ENCODE peak calls at places on chromosomes 7 and 10, in nine cellular contexts. X is K562, R is H1, C is neural progenitor cell, K is hepatocyte, I is PC-9, W is astrocyte, V is endothelial cell of umbilical vein, Q is GM23248. E is an unnamed sample.

GRCh38 chr10:24844742-24845141 is 107.7 kb downstream of the PRTFDC1 start:
- DNase-seq in X (no peak), R (no peak), C (no peak), K (no peak), I (no peak), W (no peak), V (no peak), Q (no peak), E (no peak)

GRCh38 chr7:94303736-94304135 is 91.0 kb upstream of the COL1A2 start:
- DNase-seq in X (peak), R (no peak), C (no peak), K (peak), I (no peak), W (peak), V (peak), Q (peak), E (peak)

GRCh38 chr10:118958984-118959916 is 70.3 kb upstream of the NANOS1 start:
- DNase-seq in X (peak), R (peak), C (no peak), K (peak), I (peak), W (peak), V (no peak), Q (peak), E (peak)

GRCh38 chr10:104252349-104252748 is 2.3 kb upstream of the GSTO1 start:
- DNase-seq in X (peak), R (no peak), C (no peak), K (peak), I (no peak), W (no peak), V (no peak), Q (no peak), E (no peak)

GRCh38 chr7:150992833-150993302 is 2.1 kb downstream of the NOS3 start:
- DNase-seq in X (peak), R (peak), C (peak), K (peak), I (no peak), W (no peak), V (peak), Q (peak), E (peak)

GRCh38 chr10:10977978-10978377 is 39.7 kb upstream of the CELF2 start:
- DNase-seq in X (no peak), R (no peak), C (no peak), K (no peak), I (no peak), W (no peak), V (no peak), Q (peak), E (no peak)

GRCh38 chr10:33353334-33353733 is 18.9 kb upstream of the NRP1 start:
- DNase-seq in X (no peak), R (no peak), C (no peak), K (no peak), I (no peak), W (no peak), V (no peak), Q (no peak), E (no peak)

GRCh38 chr7:75943864-75944263 is 28.9 kb downstream of the POR start:
- DNase-seq in X (peak), R (no peak), C (no peak), K (peak), I (peak), W (no peak), V (no peak), Q (peak), E (peak)

GRCh38 chr7:99386584-99387238 is 12.2 kb downstream of the ARPC1B start:
- DNase-seq in X (peak), R (no peak), C (no peak), K (no peak), I (no peak), W (no peak), V (peak), Q (peak), E (peak)

GRCh38 chr7:30163231-30163894 is 28.6 kb downstream of the MTURN start:
- DNase-seq in X (peak), R (no peak), C (no peak), K (no peak), I (no peak), W (no peak), V (peak), Q (no peak), E (no peak)

GRCh38 chr7:4906682-4907081 is 23.2 kb upstream of the RADIL start:
- DNase-seq in X (no peak), R (no peak), C (no peak), K (no peak), I (no peak), W (no peak), V (no peak), Q (no peak), E (no peak)

GRCh38 chr7:101308245-101309085 is 13.1 kb downstream of the IFT22 start:
- DNase-seq in X (peak), R (peak), C (peak), K (peak), I (peak), W (peak), V (peak), Q (peak), E (peak)

GRCh38 chr7:15684834-15685233 is 1.6 kb downstream of the MEOX2 start:
- DNase-seq in X (no peak), R (no peak), C (peak), K (no peak), I (no peak), W (no peak), V (peak), Q (peak), E (no peak)

GRCh38 chr10:29257106-29257783 is 31.6 kb upstream of the LYZL1 start:
- DNase-seq in X (no peak), R (no peak), C (no peak), K (peak), I (peak), W (peak), V (no peak), Q (peak), E (peak)

GRCh38 chr7:46928719-46929118 is 653.2 kb downstream of the TNS3 start:
- DNase-seq in X (no peak), R (no peak), C (no peak), K (no peak), I (no peak), W (no peak), V (no peak), Q (no peak), E (no peak)

GRCh38 chr10:132274986-132275385 is 32.8 kb downstream of the STK32C start:
- DNase-seq in X (no peak), R (no peak), C (no peak), K (no peak), I (no peak), W (no peak), V (no peak), Q (no peak), E (no peak)

GRCh38 chr10:72557362-72557761 is 68.5 kb downstream of the MICU1 start:
- DNase-seq in X (no peak), R (no peak), C (no peak), K (no peak), I (no peak), W (peak), V (no peak), Q (peak), E (peak)

GRCh38 chr7:137642467-137642866 is 204.3 kb downstream of the DGKI start:
- DNase-seq in X (no peak), R (no peak), C (no peak), K (no peak), I (no peak), W (peak), V (no peak), Q (peak), E (peak)

GRCh38 chr10:86190291-86190690 is 176.3 kb downstream of the GRID1 start:
- DNase-seq in X (no peak), R (no peak), C (no peak), K (no peak), I (no peak), W (no peak), V (no peak), Q (no peak), E (no peak)

GRCh38 chr7:94655562-94655883 is 410 bp downstream of the SGCE start:
- DNase-seq in X (no peak), R (no peak), C (peak), K (peak), I (no peak), W (peak), V (no peak), Q (no peak), E (peak)

GRCh38 chr10:84447701-84448400 is 119.5 kb downstream of the CCSER2 start:
- DNase-seq in X (no peak), R (no peak), C (peak), K (no peak), I (no peak), W (no peak), V (no peak), Q (no peak), E (no peak)

GRCh38 chr7:100895956-100896742 is 461 bp upstream of the ACHE start:
- DNase-seq in X (peak), R (peak), C (peak), K (peak), I (no peak), W (no peak), V (no peak), Q (no peak), E (no peak)

GRCh38 chr7:129530881-129531391 is 28.6 kb downstream of the SMKR1 start:
- DNase-seq in X (no peak), R (no peak), C (no peak), K (peak), I (peak), W (peak), V (peak), Q (peak), E (peak)

GRCh38 chr10:21164687-21165086 is 267.6 kb upstream of the NEBL start:
- DNase-seq in X (no peak), R (no peak), C (no peak), K (no peak), I (no peak), W (no peak), V (no peak), Q (no peak), E (no peak)

GRCh38 chr10:86668297-86669165 is at the start of gene LDB3:
- DNase-seq in X (no peak), R (no peak), C (peak), K (peak), I (peak), W (peak), V (no peak), Q (no peak), E (peak)

GRCh38 chr7:7554021-7554432 is 12.7 kb upstream of the MIOS start:
- DNase-seq in X (no peak), R (no peak), C (peak), K (no peak), I (no peak), W (peak), V (no peak), Q (peak), E (peak)

GRCh38 chr7:98591926-98592325 is 25.2 kb upstream of the NPTX2 start:
- DNase-seq in X (no peak), R (no peak), C (peak), K (no peak), I (no peak), W (no peak), V (no peak), Q (no peak), E (no peak)

GRCh38 chr10:49778197-49778596 is 16.1 kb upstream of the OGDHL start:
- DNase-seq in X (no peak), R (no peak), C (no peak), K (no peak), I (no peak), W (no peak), V (no peak), Q (no peak), E (no peak)

GRCh38 chr10:28903063-28903462 is 225.7 kb downstream of the BAMBI start:
- DNase-seq in X (no peak), R (no peak), C (no peak), K (no peak), I (no peak), W (no peak), V (no peak), Q (no peak), E (no peak)

GRCh38 chr7:108057951-108058391 is 55.0 kb upstream of the LAMB1 start:
- DNase-seq in X (no peak), R (no peak), C (no peak), K (no peak), I (no peak), W (no peak), V (no peak), Q (no peak), E (peak)

GRCh38 chr7:51731086-51731485 is 414.5 kb upstream of the COBL start:
- DNase-seq in X (no peak), R (peak), C (peak), K (no peak), I (no peak), W (no peak), V (no peak), Q (no peak), E (no peak)

GRCh38 chr10:127028556-127028955 is 123.3 kb downstream of the DOCK1 start:
- DNase-seq in X (no peak), R (no peak), C (no peak), K (no peak), I (no peak), W (no peak), V (no peak), Q (no peak), E (no peak)

GRCh38 chr7:108348913-108349312 is 107.3 kb downstream of the NRCAM start:
- DNase-seq in X (no peak), R (no peak), C (no peak), K (no peak), I (no peak), W (peak), V (no peak), Q (peak), E (peak)

GRCh38 chr10:105691811-105692210 is 1050.7 kb downstream of the SORCS3 start:
- DNase-seq in X (no peak), R (no peak), C (peak), K (peak), I (no peak), W (peak), V (no peak), Q (no peak), E (no peak)

GRCh38 chr7:81470724-81471379 is 299.0 kb downstream of the HGF start:
- DNase-seq in X (no peak), R (no peak), C (no peak), K (no peak), I (no peak), W (no peak), V (no peak), Q (no peak), E (no peak)

GRCh38 chr10:97518601-97519043 is 19.9 kb downstream of the UBTD1 start:
- DNase-seq in X (no peak), R (no peak), C (no peak), K (no peak), I (no peak), W (no peak), V (peak), Q (peak), E (no peak)

GRCh38 chr10:70656489-70656888 is 15.8 kb upstream of the ADAMTS14 start:
- DNase-seq in X (peak), R (no peak), C (no peak), K (peak), I (peak), W (peak), V (peak), Q (peak), E (peak)

GRCh38 chr7:20786779-20787651 is at the start of gene SP8:
- DNase-seq in X (peak), R (peak), C (peak), K (peak), I (no peak), W (no peak), V (peak), Q (peak), E (no peak)

GRCh38 chr7:115654384-115655181 is 376.0 kb downstream of the TFEC start:
- DNase-seq in X (no peak), R (no peak), C (no peak), K (no peak), I (no peak), W (peak), V (no peak), Q (peak), E (peak)

GRCh38 chr7:55247466-55247865 is 117.7 kb upstream of the LANCL2 start:
- DNase-seq in X (no peak), R (no peak), C (no peak), K (no peak), I (peak), W (peak), V (no peak), Q (peak), E (peak)

DNA sequence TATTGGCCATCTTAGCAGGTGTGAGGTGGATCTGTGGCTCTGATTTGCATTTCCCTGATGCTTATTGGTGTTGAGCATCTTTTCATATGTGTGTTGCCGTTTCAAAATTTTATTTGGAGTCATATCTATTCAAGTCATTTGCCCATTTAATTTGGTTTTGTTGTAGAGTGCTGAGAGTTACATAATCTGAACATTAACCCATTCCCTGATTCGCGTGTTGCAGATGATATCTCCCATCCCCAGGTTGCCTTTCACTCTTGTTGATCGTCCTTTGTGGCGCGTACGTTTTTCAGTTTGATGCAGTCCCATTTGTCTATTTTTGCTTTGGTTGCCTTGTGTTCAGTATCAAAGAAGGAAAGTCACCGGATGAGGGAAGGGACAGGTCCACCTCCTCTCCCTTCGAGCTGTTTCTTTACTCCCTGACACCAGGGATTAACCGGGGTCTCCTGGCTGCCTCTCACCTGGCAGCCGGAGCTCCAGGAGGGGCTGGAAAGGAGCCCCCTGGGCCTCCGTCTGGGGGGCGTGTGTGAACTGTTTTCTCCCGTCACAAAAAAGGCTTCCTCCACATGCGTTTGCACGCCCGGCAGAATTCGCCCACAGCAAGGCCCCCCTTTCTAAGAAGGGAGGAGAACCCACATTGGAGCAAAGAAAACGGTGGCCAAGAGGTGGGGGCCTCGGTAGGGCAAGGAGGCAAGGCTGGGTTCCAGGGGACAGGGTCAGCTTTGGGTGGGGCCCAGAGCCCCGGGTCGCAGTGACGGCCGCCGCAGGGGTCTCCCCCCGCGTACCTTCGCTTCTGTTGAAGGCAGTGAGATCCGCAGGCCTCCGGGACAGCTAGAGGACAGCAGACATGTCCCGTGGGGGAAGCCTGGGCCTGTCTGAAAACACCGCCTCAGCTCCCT is 8.3 kb downstream of the MNX1 start:
- DNase-seq in X (no peak), R (peak), C (peak), K (no peak), I (no peak), W (no peak), V (no peak), Q (no peak), E (no peak)
- TF ChIP-seq EZH2 in X (no peak), R (peak), C (peak), K (no peak), I (no peak), W (peak), V (peak), Q (peak), E (peak)

GRCh38 chr7:157017149-157017548 is 6.7 kb upstream of the MNX1 start:
- DNase-seq in X (no peak), R (peak), C (peak), K (no peak), I (no peak), W (no peak), V (no peak), Q (no peak), E (no peak)
- TF ChIP-seq EZH2 in X (peak), R (no peak), C (no peak), K (no peak), I (no peak), W (no peak), V (no peak), Q (peak), E (no peak)

DNA sequence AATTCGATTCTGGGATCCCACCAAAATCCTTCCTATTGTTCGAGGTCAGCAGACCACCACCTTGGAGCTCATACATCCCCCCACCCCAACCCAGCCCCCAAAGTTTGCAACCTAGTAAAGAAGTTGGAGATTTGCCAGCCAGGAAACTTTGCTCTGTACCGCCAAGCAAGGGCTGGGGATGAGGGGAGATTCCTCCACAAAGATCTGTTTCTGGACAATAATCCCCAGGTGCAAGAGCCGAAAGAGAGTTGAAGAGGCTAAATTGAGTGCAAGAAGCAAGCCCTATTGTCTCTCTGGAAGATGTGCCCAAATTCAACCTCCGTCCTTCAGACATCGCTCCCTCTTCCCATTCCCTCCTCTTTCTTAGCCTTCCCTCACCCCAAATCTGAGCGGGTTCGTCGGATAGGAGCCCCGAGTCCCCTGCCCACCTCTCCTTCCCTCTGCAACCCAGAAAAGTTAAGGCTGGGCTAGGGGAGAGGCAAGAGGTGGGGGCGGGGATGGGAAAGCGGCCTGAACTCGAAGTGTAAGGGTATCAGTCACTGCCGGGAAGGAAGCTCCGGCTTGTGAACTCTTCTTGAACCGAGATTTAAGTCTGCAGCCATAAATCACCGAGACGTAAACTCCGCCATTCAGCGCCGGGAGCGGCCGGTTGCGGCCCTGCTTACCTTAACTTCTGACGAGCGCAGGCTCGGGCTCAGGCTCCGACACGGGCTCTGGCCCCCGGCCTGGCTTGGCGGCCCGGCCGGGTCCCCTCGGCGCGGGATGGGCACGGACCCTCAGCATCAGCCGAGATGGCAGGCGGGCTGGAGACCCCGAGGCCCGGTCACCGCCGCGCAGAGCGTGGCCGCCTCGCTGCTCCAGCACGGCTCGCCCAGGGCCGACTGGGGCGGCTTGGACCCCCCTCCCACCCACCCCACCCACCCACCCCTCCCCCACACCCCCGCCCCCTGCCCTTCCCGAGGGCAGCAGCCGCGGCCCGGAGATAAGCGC is 10.8 kb upstream of the HOXA2 start:
- DNase-seq in X (peak), R (peak), C (peak), K (peak), I (peak), W (peak), V (peak), Q (no peak), E (peak)
- TF ChIP-seq EZH2 in X (no peak), R (peak), C (peak), K (peak), I (no peak), W (peak), V (no peak), Q (no peak), E (no peak)

GRCh38 chr7:157549612-157550299 is 213.0 kb downstream of the DNAJB6 start:
- DNase-seq in X (no peak), R (no peak), C (no peak), K (no peak), I (no peak), W (no peak), V (no peak), Q (no peak), E (no peak)
- TF ChIP-seq EZH2 in X (no peak), R (no peak), C (no peak), K (no peak), I (peak), W (no peak), V (no peak), Q (no peak), E (no peak)